ENCODE peak calls at places on chromosomes 13 and 19, in seven cellular contexts. Y is fibroblast of gingiva, W is mesendoderm, I is foreskin fibroblast, J is RPMI7951, V is B cell, T is T47D. B is an unnamed sample.

GRCh38 chr13:38325426-38325825 is 24.2 kb upstream of the UFM1 start:
- DNase-seq in J (no peak), T (no peak), W (no peak), Y (no peak), V (no peak), I (no peak), B (no peak)

GRCh38 chr19:36152061-36152885 is at the start of gene COX7A1:
- DNase-seq in V (peak), J (peak), Y (peak), I (peak), T (no peak), W (no peak), B (peak)

GRCh38 chr19:43683905-43684304 is 13.9 kb upstream of the PLAUR start:
- DNase-seq in Y (no peak), W (no peak), T (no peak), V (no peak), I (no peak), J (no peak), B (no peak)

GRCh38 chr13:43816401-43816889 is 29.7 kb upstream of the ENOX1 start:
- DNase-seq in W (no peak), Y (no peak), I (no peak), V (no peak), T (no peak), J (no peak), B (no peak)

GRCh38 chr13:99385940-99386339 is 78.7 kb upstream of the GPR183 start:
- DNase-seq in I (no peak), Y (no peak), W (no peak), V (no peak), J (no peak), T (no peak), B (no peak)

GRCh38 chr13:73025212-73026012 is 33.4 kb upstream of the KLF5 start:
- DNase-seq in W (peak), Y (no peak), I (no peak), V (no peak), J (no peak), T (no peak), B (peak)

GRCh38 chr13:30376426-30377311 is 45.6 kb upstream of the UBE2L5 start:
- DNase-seq in Y (no peak), J (no peak), V (peak), T (no peak), W (no peak), I (no peak), B (peak)

GRCh38 chr13:111344471-111345191 is 24.2 kb downstream of the TEX29 start:
- DNase-seq in V (no peak), Y (no peak), I (peak), T (peak), W (peak), J (no peak), B (no peak)

GRCh38 chr13:79870766-79871165 is 389.8 kb downstream of the NDFIP2 start:
- DNase-seq in J (no peak), V (no peak), I (peak), T (no peak), W (no peak), Y (no peak), B (no peak)

GRCh38 chr19:11736696-11737095 is 2.0 kb downstream of the ZNF823 start:
- DNase-seq in W (peak), T (no peak), V (peak), J (peak), I (peak), Y (peak), B (peak)